ENCODE peak calls at places on chromosomes 2 and 18, in seven cellular contexts. One of them, this sample, is unnamed.

GRCh38 chr18:72692086-72692485 is 147.9 kb upstream of the CBLN2 start:
- DNase-seq in sigmoid colon: no peak
- DNase-seq in IMR-90: no peak
- DNase-seq in fibroblast of mammary gland: no peak
- DNase-seq in H9: peak
- DNase-seq in fibroblast of lung: no peak
- DNase-seq in GM10248: no peak
- DNase-seq in this sample: no peak

GRCh38 chr2:85755122-85756027 is 1.6 kb downstream of the ATOH8 start:
- DNase-seq in sigmoid colon: no peak
- DNase-seq in IMR-90: peak
- DNase-seq in fibroblast of mammary gland: peak
- DNase-seq in H9: no peak
- DNase-seq in fibroblast of lung: no peak
- DNase-seq in GM10248: no peak
- DNase-seq in this sample: no peak

GRCh38 chr2:177169810-177170514 is 42.6 kb upstream of the HNRNPA3 start:
- DNase-seq in sigmoid colon: no peak
- DNase-seq in IMR-90: no peak
- DNase-seq in fibroblast of mammary gland: no peak
- DNase-seq in H9: no peak
- DNase-seq in fibroblast of lung: no peak
- DNase-seq in GM10248: peak
- DNase-seq in this sample: no peak

GRCh38 chr2:144382848-144383247 is 137.1 kb downstream of the ZEB2 start:
- DNase-seq in sigmoid colon: no peak
- DNase-seq in IMR-90: no peak
- DNase-seq in fibroblast of mammary gland: no peak
- DNase-seq in H9: no peak
- DNase-seq in fibroblast of lung: peak
- DNase-seq in GM10248: peak
- DNase-seq in this sample: no peak

GRCh38 chr2:36618381-36618780 is 20.4 kb upstream of the FEZ2 start:
- DNase-seq in sigmoid colon: no peak
- DNase-seq in IMR-90: peak
- DNase-seq in fibroblast of mammary gland: peak
- DNase-seq in H9: peak
- DNase-seq in fibroblast of lung: peak
- DNase-seq in GM10248: peak
- DNase-seq in this sample: peak

GRCh38 chr18:41391616-41392610 is 563.1 kb upstream of the PIK3C3 start:
- DNase-seq in sigmoid colon: no peak
- DNase-seq in IMR-90: peak
- DNase-seq in fibroblast of mammary gland: peak
- DNase-seq in H9: peak
- DNase-seq in fibroblast of lung: peak
- DNase-seq in GM10248: peak
- DNase-seq in this sample: peak

GRCh38 chr2:204019572-204020501 is 83.3 kb downstream of the ICOS start:
- DNase-seq in sigmoid colon: no peak
- DNase-seq in IMR-90: peak
- DNase-seq in fibroblast of mammary gland: peak
- DNase-seq in H9: no peak
- DNase-seq in fibroblast of lung: peak
- DNase-seq in GM10248: no peak
- DNase-seq in this sample: peak

GRCh38 chr2:201466050-201466660 is 14.6 kb downstream of the STRADB start:
- DNase-seq in sigmoid colon: no peak
- DNase-seq in IMR-90: peak
- DNase-seq in fibroblast of mammary gland: peak
- DNase-seq in H9: no peak
- DNase-seq in fibroblast of lung: peak
- DNase-seq in GM10248: no peak
- DNase-seq in this sample: peak

GRCh38 chr2:214057986-214058385 is 352.9 kb upstream of the VWC2L start:
- DNase-seq in sigmoid colon: no peak
- DNase-seq in IMR-90: no peak
- DNase-seq in fibroblast of mammary gland: no peak
- DNase-seq in H9: no peak
- DNase-seq in fibroblast of lung: no peak
- DNase-seq in GM10248: no peak
- DNase-seq in this sample: no peak

GRCh38 chr2:137888845-137889244 is 75.4 kb upstream of the HNMT start:
- DNase-seq in sigmoid colon: no peak
- DNase-seq in IMR-90: no peak
- DNase-seq in fibroblast of mammary gland: peak
- DNase-seq in H9: peak
- DNase-seq in fibroblast of lung: peak
- DNase-seq in GM10248: no peak
- DNase-seq in this sample: no peak

GRCh38 chr2:9144617-9145016 is 62.0 kb upstream of the ASAP2 start:
- DNase-seq in sigmoid colon: no peak
- DNase-seq in IMR-90: no peak
- DNase-seq in fibroblast of mammary gland: peak
- DNase-seq in H9: no peak
- DNase-seq in fibroblast of lung: peak
- DNase-seq in GM10248: no peak
- DNase-seq in this sample: no peak

GRCh38 chr18:57961876-57962505 is 82.0 kb upstream of the NEDD4L start:
- DNase-seq in sigmoid colon: no peak
- DNase-seq in IMR-90: no peak
- DNase-seq in fibroblast of mammary gland: no peak
- DNase-seq in H9: no peak
- DNase-seq in fibroblast of lung: peak
- DNase-seq in GM10248: no peak
- DNase-seq in this sample: no peak

GRCh38 chr2:5125017-5125730 is 567.0 kb upstream of the SOX11 start:
- DNase-seq in sigmoid colon: no peak
- DNase-seq in IMR-90: no peak
- DNase-seq in fibroblast of mammary gland: no peak
- DNase-seq in H9: no peak
- DNase-seq in fibroblast of lung: no peak
- DNase-seq in GM10248: no peak
- DNase-seq in this sample: no peak

GRCh38 chr2:5121106-5121505 is 571.1 kb upstream of the SOX11 start:
- DNase-seq in sigmoid colon: no peak
- DNase-seq in IMR-90: no peak
- DNase-seq in fibroblast of mammary gland: no peak
- DNase-seq in H9: no peak
- DNase-seq in fibroblast of lung: no peak
- DNase-seq in GM10248: no peak
- DNase-seq in this sample: no peak

GRCh38 chr2:5123597-5124196 is 568.5 kb upstream of the SOX11 start:
- DNase-seq in sigmoid colon: no peak
- DNase-seq in IMR-90: no peak
- DNase-seq in fibroblast of mammary gland: no peak
- DNase-seq in H9: no peak
- DNase-seq in fibroblast of lung: no peak
- DNase-seq in GM10248: no peak
- DNase-seq in this sample: no peak

DNA sequence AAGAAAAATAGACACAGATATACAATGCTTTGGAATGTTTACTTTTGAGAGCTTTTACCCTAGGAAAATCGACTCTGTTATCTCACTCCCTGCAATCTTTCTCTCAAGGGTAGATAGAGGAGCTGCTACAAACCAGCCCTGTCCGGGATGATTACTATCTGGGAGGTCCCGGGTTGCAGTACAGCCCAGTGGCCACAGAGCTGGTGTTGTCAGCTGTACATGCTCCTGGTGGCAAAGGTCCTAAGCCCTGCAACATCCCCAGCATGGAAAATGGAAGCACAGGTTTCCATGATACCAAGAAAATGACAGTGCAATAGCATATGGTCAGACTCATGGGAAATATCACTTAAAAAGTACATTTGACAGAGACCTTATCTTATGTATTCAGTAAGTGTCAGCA is 570.5 kb upstream of the SOX11 start:
- DNase-seq in sigmoid colon: no peak
- DNase-seq in IMR-90: no peak
- DNase-seq in fibroblast of mammary gland: no peak
- DNase-seq in H9: peak
- DNase-seq in fibroblast of lung: no peak
- DNase-seq in GM10248: no peak
- DNase-seq in this sample: no peak
- TF ChIP-seq CTCF in sigmoid colon: no peak
- TF ChIP-seq CTCF in IMR-90: no peak
- TF ChIP-seq CTCF in fibroblast of mammary gland: no peak
- TF ChIP-seq CTCF in H9: peak
- TF ChIP-seq CTCF in fibroblast of lung: no peak
- TF ChIP-seq CTCF in GM10248: no peak
- TF ChIP-seq CTCF in this sample: no peak

GRCh38 chr18:21689736-21690135 is 14.8 kb downstream of the ABHD3 start:
- DNase-seq in sigmoid colon: no peak
- DNase-seq in IMR-90: no peak
- DNase-seq in fibroblast of mammary gland: no peak
- DNase-seq in H9: no peak
- DNase-seq in fibroblast of lung: no peak
- DNase-seq in GM10248: no peak
- DNase-seq in this sample: no peak

GRCh38 chr18:21682276-21683051 is 22.1 kb downstream of the ABHD3 start:
- DNase-seq in sigmoid colon: no peak
- DNase-seq in IMR-90: peak
- DNase-seq in fibroblast of mammary gland: peak
- DNase-seq in H9: no peak
- DNase-seq in fibroblast of lung: peak
- DNase-seq in GM10248: peak
- DNase-seq in this sample: peak

GRCh38 chr18:21686282-21687105 is 18.1 kb downstream of the ABHD3 start:
- DNase-seq in sigmoid colon: no peak
- DNase-seq in IMR-90: peak
- DNase-seq in fibroblast of mammary gland: peak
- DNase-seq in H9: no peak
- DNase-seq in fibroblast of lung: peak
- DNase-seq in GM10248: no peak
- DNase-seq in this sample: no peak

GRCh38 chr18:21680148-21680547 is 24.4 kb downstream of the ABHD3 start:
- DNase-seq in sigmoid colon: no peak
- DNase-seq in IMR-90: no peak
- DNase-seq in fibroblast of mammary gland: no peak
- DNase-seq in H9: no peak
- DNase-seq in fibroblast of lung: no peak
- DNase-seq in GM10248: no peak
- DNase-seq in this sample: no peak

GRCh38 chr18:21684731-21685130 is 19.8 kb downstream of the ABHD3 start:
- DNase-seq in sigmoid colon: no peak
- DNase-seq in IMR-90: no peak
- DNase-seq in fibroblast of mammary gland: no peak
- DNase-seq in H9: no peak
- DNase-seq in fibroblast of lung: no peak
- DNase-seq in GM10248: peak
- DNase-seq in this sample: no peak
- TF ChIP-seq CTCF in sigmoid colon: no peak
- TF ChIP-seq CTCF in IMR-90: no peak
- TF ChIP-seq CTCF in fibroblast of mammary gland: no peak
- TF ChIP-seq CTCF in H9: no peak
- TF ChIP-seq CTCF in fibroblast of lung: no peak
- TF ChIP-seq CTCF in GM10248: no peak
- TF ChIP-seq CTCF in this sample: no peak

DNA sequence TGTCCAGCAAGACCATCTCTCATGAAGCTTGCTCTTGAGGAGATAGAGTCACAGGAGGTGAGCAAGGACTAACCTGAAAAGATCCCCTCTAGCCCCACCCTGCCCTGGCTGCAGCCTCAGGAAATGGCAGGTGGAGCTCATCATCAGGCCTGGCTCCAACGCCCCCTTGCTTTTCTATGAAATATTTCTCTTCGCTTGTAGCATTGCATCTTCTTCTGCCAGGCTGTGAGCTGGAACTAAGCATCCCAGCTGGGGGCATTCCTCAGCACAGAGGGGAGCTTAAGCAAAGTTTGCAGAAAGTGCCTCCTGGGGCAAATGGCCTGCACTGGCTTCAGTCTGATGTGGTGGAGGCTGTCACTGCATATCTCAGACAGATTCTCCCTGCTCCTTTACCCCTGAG is 90.1 kb upstream of the LGALSL start:
- DNase-seq in sigmoid colon: no peak
- DNase-seq in IMR-90: no peak
- DNase-seq in fibroblast of mammary gland: no peak
- DNase-seq in H9: peak
- DNase-seq in fibroblast of lung: no peak
- DNase-seq in GM10248: no peak
- DNase-seq in this sample: no peak
- TF ChIP-seq CTCF in sigmoid colon: no peak
- TF ChIP-seq CTCF in IMR-90: no peak
- TF ChIP-seq CTCF in fibroblast of mammary gland: no peak
- TF ChIP-seq CTCF in H9: no peak
- TF ChIP-seq CTCF in fibroblast of lung: no peak
- TF ChIP-seq CTCF in GM10248: no peak
- TF ChIP-seq CTCF in this sample: no peak

DNA sequence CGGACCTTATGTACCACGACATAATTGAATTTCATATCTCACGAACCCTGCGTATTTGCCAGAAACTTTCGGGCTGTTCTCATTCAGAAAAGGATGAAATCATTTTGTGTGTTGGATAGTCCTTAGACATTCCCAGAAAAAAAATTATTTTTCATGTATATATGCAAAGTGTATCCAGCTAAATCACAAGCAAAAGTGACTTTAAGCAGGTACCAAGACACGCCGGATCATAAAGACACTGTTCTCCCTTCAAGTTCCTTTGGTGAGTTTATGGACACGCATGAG is 35.1 kb upstream of the PNO1 start:
- DNase-seq in sigmoid colon: no peak
- DNase-seq in IMR-90: no peak
- DNase-seq in fibroblast of mammary gland: no peak
- DNase-seq in H9: no peak
- DNase-seq in fibroblast of lung: no peak
- DNase-seq in GM10248: no peak
- DNase-seq in this sample: no peak
- TF ChIP-seq CTCF in sigmoid colon: no peak
- TF ChIP-seq CTCF in IMR-90: no peak
- TF ChIP-seq CTCF in fibroblast of mammary gland: no peak
- TF ChIP-seq CTCF in H9: no peak
- TF ChIP-seq CTCF in fibroblast of lung: no peak
- TF ChIP-seq CTCF in GM10248: no peak
- TF ChIP-seq CTCF in this sample: peak

This sample was measured in HFFc6.